ENCODE peak calls at places on chromosomes 6 and 20, in five cellular contexts. Z is spleen, Q is Peyer's patch, C is pancreas, W is PC-9. B is an unnamed sample. For H3K4me1, the result is how much of the 10 kb centered on the place peaks cover.

GRCh38 chr6:144265390-144265789 is 19.7 kb upstream of the UTRN start:
- DNase-seq in Z (no peak), Q (no peak), C (peak), W (peak), B (no peak)

GRCh38 chr20:43404880-43405279 is 52.8 kb upstream of the SRSF6 start:
- DNase-seq in Z (no peak), Q (no peak), C (no peak), W (peak), B (no peak)

GRCh38 chr6:136403166-136403980 is 113.7 kb upstream of the BCLAF1 start:
- DNase-seq in Z (no peak), Q (no peak), C (no peak), W (peak), B (no peak)

GRCh38 chr6:143465546-143465945 is 14.9 kb downstream of the PEX3 start:
- DNase-seq in Z (no peak), Q (no peak), C (no peak), W (no peak), B (no peak)

GRCh38 chr6:20542927-20543602 is 8.8 kb downstream of the CDKAL1 start:
- DNase-seq in Z (no peak), Q (no peak), C (no peak), W (peak), B (no peak)

GRCh38 chr6:139243531-139243930 is 48.3 kb downstream of the TXLNB start:
- DNase-seq in Z (no peak), Q (no peak), C (no peak), W (no peak), B (no peak)

GRCh38 chr20:10557685-10558084 is 116.1 kb downstream of the JAG1 start:
- DNase-seq in Z (no peak), Q (no peak), C (no peak), W (no peak), B (no peak)

GRCh38 chr6:17457956-17458355 is 64.6 kb downstream of the CAP2 start:
- DNase-seq in Z (no peak), Q (no peak), C (no peak), W (no peak), B (no peak)

GRCh38 chr6:25232478-25232877 is 46.7 kb upstream of the CARMIL1 start:
- DNase-seq in Z (no peak), Q (no peak), C (no peak), W (no peak), B (no peak)

GRCh38 chr6:64973142-64973541 is 733.9 kb downstream of the EYS start:
- DNase-seq in Z (no peak), Q (no peak), C (no peak), W (no peak), B (no peak)

GRCh38 chr6:5767471-5767870 is 239.3 kb downstream of the NRN1 start:
- DNase-seq in Z (no peak), Q (no peak), C (no peak), W (no peak), B (no peak)

GRCh38 chr6:41687501-41688175 is 47.8 kb downstream of the TFEB start:
- DNase-seq in Z (peak), Q (peak), C (no peak), W (no peak), B (no peak)

GRCh38 chr6:46979206-46979605 is 57.5 kb upstream of the ADGRF5 start:
- DNase-seq in Z (no peak), Q (no peak), C (no peak), W (no peak), B (no peak)

GRCh38 chr6:54586251-54586650 is 260.3 kb upstream of the FAM83B start:
- DNase-seq in Z (no peak), Q (no peak), C (no peak), W (no peak), B (no peak)

GRCh38 chr20:6827472-6827871 is 60.0 kb downstream of the BMP2 start:
- DNase-seq in Z (no peak), Q (no peak), C (no peak), W (no peak), B (no peak)

GRCh38 chr6:132512342-132512637 is 626 bp downstream of the STX7 start:
- DNase-seq in Z (no peak), Q (no peak), C (no peak), W (no peak), B (no peak)

GRCh38 chr6:88238065-88238464 is 71.9 kb upstream of the CNR1 start:
- DNase-seq in Z (no peak), Q (no peak), C (no peak), W (no peak), B (no peak)

GRCh38 chr20:407097-407952 is 774 bp upstream of the RBCK1 start:
- DNase-seq in Z (peak), Q (peak), C (peak), W (peak), B (peak)

GRCh38 chr6:125250511-125250910 is 51.3 kb downstream of the HDDC2 start:
- DNase-seq in Z (no peak), Q (no peak), C (no peak), W (no peak), B (no peak)

GRCh38 chr6:143741480-143741879 is 63.7 kb downstream of the PHACTR2 start:
- DNase-seq in Z (no peak), Q (no peak), C (no peak), W (no peak), B (no peak)

GRCh38 chr6:36461646-36462045 is 18.8 kb downstream of the KCTD20 start:
- DNase-seq in Z (no peak), Q (no peak), C (no peak), W (no peak), B (no peak)

GRCh38 chr20:45832619-45833018 is 980 bp upstream of the SNX21 start:
- DNase-seq in Z (no peak), Q (no peak), C (no peak), W (no peak), B (no peak)
- H3K4me1 ChIP-seq in Z (half or more), Q (under half), C (under half), W (under half), B (under half)

DNA sequence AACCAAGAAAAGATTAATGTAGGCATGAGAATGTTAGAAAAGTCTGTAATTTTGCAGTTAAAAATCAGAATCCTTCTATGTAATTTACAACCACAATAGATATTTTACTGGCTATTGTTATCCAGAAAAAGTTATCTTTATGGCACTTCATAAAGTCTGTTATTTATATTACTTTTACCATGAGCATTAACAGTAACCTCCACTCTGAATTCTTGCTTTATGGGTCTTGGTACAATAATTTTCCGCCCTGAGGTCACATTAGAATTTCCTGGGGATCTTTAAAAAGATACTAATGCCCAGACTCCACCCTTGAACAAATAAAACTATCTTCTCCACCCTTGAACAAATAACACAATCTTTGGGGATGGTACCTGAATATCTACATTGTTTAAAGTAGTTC is 9.6 kb downstream of the RSPO3 start:
- DNase-seq in Z (no peak), Q (no peak), C (no peak), W (no peak), B (no peak)
- H3K27ac ChIP-seq in Z (no peak), Q (no peak), C (no peak), W (no peak), B (no peak)

DNA sequence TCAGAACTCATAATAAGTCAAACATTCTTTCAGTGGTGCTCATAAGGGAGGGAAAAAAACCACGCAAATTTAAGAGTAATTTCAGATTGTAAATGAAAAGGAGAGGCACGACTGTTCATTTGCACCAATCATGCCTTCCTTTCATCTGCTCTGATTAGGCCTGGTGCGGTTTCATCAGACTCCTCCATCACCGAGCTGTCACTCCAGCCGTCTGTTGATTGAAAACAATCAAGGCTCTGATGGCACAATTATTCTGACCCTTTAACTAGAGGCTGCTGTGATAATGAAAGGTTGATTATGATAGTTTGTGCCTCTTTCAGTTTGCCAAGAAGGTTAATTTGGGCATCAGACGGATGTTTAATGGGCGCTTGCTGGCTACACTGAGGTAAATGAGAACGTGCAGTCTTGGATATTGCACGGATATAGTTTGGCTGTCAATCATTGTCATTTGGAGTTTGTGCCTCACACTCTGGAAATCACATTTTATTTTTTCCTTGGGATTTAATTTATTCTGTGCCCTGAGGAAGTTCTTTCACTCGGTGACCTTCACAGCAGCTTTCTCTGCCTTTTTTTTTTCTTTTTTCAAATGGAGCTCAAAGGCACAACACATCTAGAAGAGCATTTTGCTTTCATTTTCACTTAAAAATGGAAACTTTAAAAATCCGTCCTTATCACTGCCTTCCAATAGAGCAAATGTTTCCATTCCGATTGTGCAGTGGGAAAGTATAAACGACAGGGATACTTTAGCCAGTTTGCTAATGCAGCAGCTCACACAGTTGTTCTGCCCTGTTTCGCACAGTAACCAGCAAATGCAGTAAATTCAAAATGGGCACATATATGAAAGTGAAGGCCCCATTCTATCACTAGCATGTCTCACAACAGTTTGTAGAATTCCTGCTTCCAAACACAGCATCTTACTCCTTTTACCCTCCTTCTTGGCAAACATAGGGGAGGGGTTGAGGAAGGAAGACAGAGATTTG is 172.8 kb downstream of the KLHL32 start:
- DNase-seq in Z (no peak), Q (no peak), C (no peak), W (no peak), B (no peak)
- H3K4me3 ChIP-seq in Z (peak), Q (no peak), C (no peak), W (no peak), B (no peak)

DNA sequence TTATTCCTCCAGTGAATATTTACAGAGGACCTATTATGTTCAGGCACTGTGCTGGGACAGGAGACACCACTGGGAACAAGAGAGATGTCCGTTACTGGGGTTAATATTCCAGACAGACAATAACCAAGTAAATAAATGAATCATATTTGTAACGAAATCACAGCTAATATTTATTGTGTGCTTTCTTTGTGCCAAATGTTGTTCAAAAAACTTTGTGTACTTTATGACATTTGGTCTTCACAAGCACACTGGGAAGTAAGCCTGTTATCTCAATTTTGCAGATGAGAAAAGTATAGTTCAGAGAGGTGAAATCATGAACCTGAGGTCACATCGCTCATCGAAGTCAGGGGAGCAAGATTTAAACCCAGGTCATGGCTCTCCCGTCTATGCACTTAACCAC is 36.5 kb upstream of the PREX1 start:
- DNase-seq in Z (no peak), Q (no peak), C (no peak), W (no peak), B (no peak)
- H3K4me1 ChIP-seq in Z (under half), Q (under half), C (under half), W (under half), B (under half)

DNA sequence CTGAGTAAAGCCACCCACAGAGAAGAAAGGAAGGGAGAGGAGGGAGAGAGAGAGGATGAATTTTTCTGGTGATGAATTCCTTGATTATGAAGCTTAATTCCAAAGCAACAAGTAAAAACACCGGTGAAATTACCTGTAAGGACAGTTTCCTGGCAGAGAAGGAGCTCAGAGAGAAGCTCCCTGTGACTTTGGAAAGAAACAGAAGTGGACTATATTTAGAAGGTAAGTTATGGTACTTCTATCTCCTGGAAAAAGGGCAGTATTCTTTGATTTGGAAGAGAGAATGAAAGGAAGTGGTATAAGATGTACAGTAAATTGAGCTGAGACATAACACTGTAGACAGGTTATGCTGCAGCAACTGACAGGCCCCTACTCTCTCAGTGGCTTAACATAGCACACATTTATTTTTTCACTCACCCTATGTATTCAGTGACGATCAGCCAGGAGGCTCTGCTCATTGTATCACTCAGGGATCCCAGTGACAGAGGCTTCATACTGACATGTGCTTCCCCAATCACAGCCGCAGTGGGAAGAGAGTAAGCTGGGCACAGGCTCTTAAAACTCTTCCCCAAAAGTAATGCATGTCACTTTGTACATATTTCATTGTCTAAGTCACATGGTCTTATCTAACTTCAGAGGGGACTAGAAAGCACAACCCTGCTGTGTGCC is 349.5 kb downstream of the BTBD9 start:
- DNase-seq in Z (no peak), Q (no peak), C (no peak), W (no peak), B (no peak)
- H3K27ac ChIP-seq in Z (no peak), Q (no peak), C (no peak), W (no peak), B (no peak)